ENCODE peak calls at places on chromosome 2, in eight cellular contexts. W is HFF-Myc, R is K562, O is fibroblast of pulmonary artery, X is kidney epithelial cell, K is AG04449, Z is brain microvascular endothelial cell, Q is upper lobe of right lung. S is an unnamed sample.

GRCh38 chr2:36060133-36060532 is 295.4 kb upstream of the CRIM1 start:
- DNase-seq in K (no peak), Q (no peak), O (no peak), X (no peak), Z (no peak), R (no peak), W (no peak), S (no peak)

GRCh38 chr2:37984176-37984575 is 59.1 kb downstream of the RMDN2 start:
- DNase-seq in Q (no peak), R (no peak), Z (no peak), X (no peak), K (no peak), O (no peak), W (no peak), S (no peak)

GRCh38 chr2:219557791-219558785 is 13.3 kb downstream of the OBSL1 start:
- DNase-seq in W (no peak), K (no peak), O (no peak), X (no peak), Q (no peak), R (no peak), Z (no peak), S (no peak)

GRCh38 chr2:218244204-218244603 is 16.6 kb upstream of the GPBAR1 start:
- DNase-seq in O (no peak), W (no peak), Q (no peak), R (no peak), K (no peak), Z (no peak), X (no peak), S (no peak)

GRCh38 chr2:67216881-67217280 is 180.3 kb upstream of the ETAA1 start:
- DNase-seq in Q (no peak), W (no peak), X (no peak), Z (no peak), R (no peak), O (no peak), K (no peak), S (no peak)

GRCh38 chr2:11406492-11407381 is 59.2 kb downstream of the E2F6 start:
- DNase-seq in Z (peak; percentile 80), Q (no peak), O (peak; percentile 61), X (peak; percentile 25), K (no peak), W (peak; percentile 52), R (peak; percentile 76), S (no peak)

GRCh38 chr2:240925191-240925575 is 19.0 kb downstream of the CROCC2 start:
- DNase-seq in R (no peak), O (no peak), Z (no peak), X (no peak), W (no peak), K (no peak), Q (peak; percentile 58), S (no peak)

GRCh38 chr2:26957524-26957923 is 12.9 kb upstream of the MAPRE3 start:
- DNase-seq in Z (no peak), Q (no peak), R (no peak), O (no peak), W (no peak), X (no peak), K (no peak), S (no peak)

GRCh38 chr2:67225287-67225973 is 171.7 kb upstream of the ETAA1 start:
- DNase-seq in Z (no peak), K (no peak), X (no peak), Q (no peak), W (no peak), O (no peak), R (no peak), S (no peak)

GRCh38 chr2:54208364-54209240 is 47.4 kb downstream of the TSPYL6 start:
- DNase-seq in O (peak; percentile 64), R (no peak), Z (no peak), X (no peak), Q (no peak), K (peak; percentile 16), W (no peak), S (no peak)

GRCh38 chr2:10835052-10835970 is 22.7 kb upstream of the PDIA6 start:
- DNase-seq in X (no peak), W (no peak), K (no peak), R (peak; percentile 80), Z (peak; percentile 27), Q (peak; percentile 89), O (peak; percentile 45), S (no peak)

GRCh38 chr2:71798266-71799012 is 345.1 kb downstream of the DYSF start:
- DNase-seq in X (no peak), K (no peak), R (peak; percentile 74), Z (peak; percentile 9), O (peak; percentile 43), W (no peak), Q (no peak), S (no peak)

GRCh38 chr2:239845968-239846367 is 179.2 kb downstream of the NDUFA10 start:
- DNase-seq in Z (no peak), X (no peak), K (no peak), R (no peak), W (no peak), Q (no peak), O (no peak), S (no peak)
- H3K4me3 ChIP-seq in Z (no peak overlapping the region), X (no peak overlapping the region), K (no peak overlapping the region), R (no peak overlapping the region), W (no peak overlapping the region), Q (no peak overlapping the region), O (no peak overlapping the region), S (no peak overlapping the region)

GRCh38 chr2:96926236-96926635 is 56.4 kb upstream of the SEMA4C start:
- DNase-seq in O (no peak), K (no peak), X (no peak), R (no peak), W (no peak), Z (no peak), Q (no peak), S (no peak)

GRCh38 chr2:96929245-96929925 is 57.0 kb downstream of the FAM178B start:
- DNase-seq in W (no peak), Q (no peak), Z (no peak), X (no peak), O (no peak), K (no peak), R (no peak), S (no peak)

GRCh38 chr2:96928277-96928781 is 58.1 kb downstream of the FAM178B start:
- DNase-seq in X (no peak), O (no peak), K (no peak), R (no peak), Q (no peak), Z (no peak), W (no peak), S (no peak)

GRCh38 chr2:96926791-96927190 is 56.9 kb upstream of the SEMA4C start:
- DNase-seq in Q (no peak), O (no peak), R (no peak), W (no peak), Z (no peak), K (no peak), X (no peak), S (no peak)

DNA sequence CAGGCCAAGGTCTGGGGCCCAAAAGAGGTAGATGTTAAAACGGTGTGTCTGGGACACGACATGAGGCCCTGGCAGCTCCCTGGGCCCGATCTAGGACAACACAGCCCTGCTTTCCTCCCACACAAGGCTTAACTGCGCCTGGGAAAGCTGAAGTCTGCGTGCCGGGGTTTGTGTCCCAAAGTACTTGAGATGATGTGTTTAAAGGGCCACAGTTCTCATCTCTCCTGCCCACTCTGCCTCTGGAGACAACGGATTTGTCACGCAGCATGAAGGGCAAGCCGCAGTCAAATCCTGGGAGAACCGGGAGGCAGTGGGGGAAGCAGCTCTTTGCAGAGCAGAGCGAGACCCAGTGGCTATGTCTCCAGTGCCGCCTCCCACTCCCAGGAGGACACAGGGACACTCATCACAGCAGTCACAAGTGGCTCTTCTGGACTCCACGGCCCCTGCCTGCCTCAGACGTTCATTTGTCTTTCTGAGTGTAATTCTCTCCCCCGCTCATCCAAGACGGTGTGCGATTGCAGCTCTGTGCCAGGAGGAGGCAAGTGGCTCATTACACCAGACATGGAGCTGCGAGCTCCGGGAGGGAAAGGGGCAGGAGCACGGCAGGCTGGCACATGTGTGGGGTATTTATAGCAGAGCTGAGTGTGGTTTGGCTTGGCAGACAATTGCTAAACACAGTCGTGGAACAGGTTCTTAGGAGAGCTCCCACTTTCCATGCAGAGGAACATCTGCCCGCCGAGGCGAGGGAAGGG is 57.7 kb upstream of the SEMA4C start:
- DNase-seq in Z (no peak), K (no peak), O (peak; percentile 11), R (no peak), W (no peak), X (no peak), Q (peak; percentile 80), S (no peak)
- TF ChIP-seq CTCF in Z (peak; percentile 38), K (peak; percentile 23), O (no peak), R (no peak), W (no peak), X (peak; percentile 44), Q (no peak), S (peak; percentile 35)

GRCh38 chr2:229087843-229088520 is 183.1 kb downstream of the PID1 start:
- DNase-seq in W (no peak), K (no peak), Q (no peak), X (no peak), R (no peak), Z (no peak), O (no peak), S (no peak)

GRCh38 chr2:229084467-229084866 is 186.6 kb downstream of the PID1 start:
- DNase-seq in R (no peak), Q (no peak), W (no peak), Z (no peak), K (no peak), O (no peak), X (no peak), S (no peak)

GRCh38 chr2:229089806-229090205 is 181.3 kb downstream of the PID1 start:
- DNase-seq in R (no peak), X (no peak), O (no peak), K (no peak), Z (no peak), W (peak; percentile 75), Q (no peak), S (no peak)

GRCh38 chr2:229085439-229085838 is 185.6 kb downstream of the PID1 start:
- DNase-seq in Q (no peak), X (no peak), K (no peak), Z (no peak), R (no peak), W (no peak), O (no peak), S (no peak)

GRCh38 chr2:229087229-229087628 is 183.9 kb downstream of the PID1 start:
- DNase-seq in Q (no peak), R (no peak), Z (no peak), W (no peak), X (no peak), O (no peak), K (no peak), S (no peak)
- H3K4me3 ChIP-seq in Q (no peak overlapping the region), R (no peak overlapping the region), Z (no peak overlapping the region), W (no peak overlapping the region), X (no peak overlapping the region), O (no peak overlapping the region), K (no peak overlapping the region), S (no peak overlapping the region)

GRCh38 chr2:113056501-113056900 is 2.5 kb upstream of the IL36RN start:
- DNase-seq in Q (no peak), X (no peak), K (no peak), W (no peak), Z (no peak), R (no peak), O (no peak), S (no peak)
- TF ChIP-seq CTCF in Q (no peak), X (no peak), K (no peak), W (no peak), Z (no peak), R (no peak), O (no peak), S (no peak)

GRCh38 chr2:128623776-128624424 is 305.2 kb upstream of the HS6ST1 start:
- DNase-seq in K (peak; percentile 57), Z (peak; percentile 86), R (no peak), Q (no peak), X (peak; percentile 21), W (peak; percentile 74), O (peak; percentile 86), S (no peak)
- H3K4me3 ChIP-seq in K (no peak overlapping the region), Z (no peak overlapping the region), R (no peak overlapping the region), Q (no peak overlapping the region), X (no peak overlapping the region), W (no peak overlapping the region), O (no peak overlapping the region), S (no peak overlapping the region)